ENCODE peak calls at places on chromosomes 7 and 10, in four cellular contexts. One of them, this sample, is unnamed.

GRCh38 chr10:12243860-12244620 is 48.1 kb downstream of the CDC123 start:
- DNase-seq in A549: no peak
- DNase-seq in IMR-90: no peak
- DNase-seq in GM12878: peak; percentile 65
- DNase-seq in this sample: no peak

GRCh38 chr10:28633750-28634149 is 43.6 kb upstream of the BAMBI start:
- DNase-seq in IMR-90: no peak
- DNase-seq in GM12878: no peak
- DNase-seq in A549: no peak
- DNase-seq in this sample: no peak

GRCh38 chr10:9195385-9195784 is 1140.9 kb downstream of the GATA3 start:
- DNase-seq in GM12878: no peak
- DNase-seq in A549: no peak
- DNase-seq in IMR-90: no peak
- DNase-seq in this sample: no peak

GRCh38 chr10:30172096-30172495 is 112.7 kb upstream of the JCAD start:
- DNase-seq in A549: no peak
- DNase-seq in GM12878: no peak
- DNase-seq in IMR-90: no peak
- DNase-seq in this sample: no peak

GRCh38 chr7:128226132-128226980 is 14.7 kb upstream of the LEP start:
- DNase-seq in GM12878: no peak
- DNase-seq in IMR-90: no peak
- DNase-seq in A549: no peak
- DNase-seq in this sample: no peak

GRCh38 chr10:85995791-85996190 is 370.8 kb downstream of the GRID1 start:
- DNase-seq in IMR-90: peak; percentile 0
- DNase-seq in GM12878: peak; percentile 20
- DNase-seq in A549: peak; percentile 53
- DNase-seq in this sample: peak; percentile 32

GRCh38 chr10:44199991-44200655 is 184.8 kb downstream of the CXCL12 start:
- DNase-seq in GM12878: no peak
- DNase-seq in IMR-90: no peak
- DNase-seq in A549: no peak
- DNase-seq in this sample: no peak

GRCh38 chr7:44112231-44112996 is 8.3 kb downstream of the AEBP1 start:
- DNase-seq in IMR-90: no peak
- DNase-seq in A549: no peak
- DNase-seq in GM12878: no peak
- DNase-seq in this sample: peak; percentile 74

GRCh38 chr10:70296406-70296899 is 12.6 kb upstream of the NPFFR1 start:
- DNase-seq in GM12878: no peak
- DNase-seq in A549: peak; percentile 31
- DNase-seq in IMR-90: peak; percentile 89
- DNase-seq in this sample: peak; percentile 82

GRCh38 chr7:140153666-140154161 is 23.1 kb downstream of the KDM7A start:
- DNase-seq in GM12878: peak; percentile 15
- DNase-seq in IMR-90: no peak
- DNase-seq in A549: no peak
- DNase-seq in this sample: no peak

GRCh38 chr7:110944966-110945644 is 145.8 kb upstream of the LRRN3 start:
- DNase-seq in A549: no peak
- DNase-seq in GM12878: no peak
- DNase-seq in IMR-90: no peak
- DNase-seq in this sample: peak; percentile 34

GRCh38 chr10:66931340-66931948 is 5.6 kb downstream of the LRRTM3 start:
- DNase-seq in A549: peak; percentile 8
- DNase-seq in IMR-90: peak; percentile 77
- DNase-seq in GM12878: peak; percentile 8
- DNase-seq in this sample: peak; percentile 21

GRCh38 chr7:47609803-47610452 is 28.0 kb upstream of the TNS3 start:
- DNase-seq in IMR-90: peak; percentile 97
- DNase-seq in GM12878: no peak
- DNase-seq in A549: no peak
- DNase-seq in this sample: no peak

GRCh38 chr10:93512565-93512964 is 16.2 kb downstream of the CEP55 start:
- DNase-seq in IMR-90: peak; percentile 91
- DNase-seq in A549: no peak
- DNase-seq in GM12878: no peak
- DNase-seq in this sample: no peak

GRCh38 chr7:44272981-44273380 is 52.4 kb downstream of the CAMK2B start:
- DNase-seq in GM12878: no peak
- DNase-seq in IMR-90: no peak
- DNase-seq in A549: no peak
- DNase-seq in this sample: no peak

GRCh38 chr7:85237721-85238120 is 50.9 kb upstream of the SEMA3D start:
- DNase-seq in A549: no peak
- DNase-seq in GM12878: no peak
- DNase-seq in IMR-90: peak; percentile 91
- DNase-seq in this sample: no peak

GRCh38 chr7:149884016-149884415 is 10.2 kb downstream of the ATP6V0E2 start:
- DNase-seq in IMR-90: no peak
- DNase-seq in GM12878: no peak
- DNase-seq in A549: no peak
- DNase-seq in this sample: no peak

GRCh38 chr7:66043681-66044497 is 31.7 kb upstream of the ASL start:
- DNase-seq in GM12878: no peak
- DNase-seq in IMR-90: no peak
- DNase-seq in A549: no peak
- DNase-seq in this sample: no peak

GRCh38 chr10:128047337-128047736 is 78.9 kb downstream of the MKI67 start:
- DNase-seq in A549: no peak
- DNase-seq in GM12878: peak; percentile 63
- DNase-seq in IMR-90: no peak
- DNase-seq in this sample: peak; percentile 17

GRCh38 chr10:103080891-103081581 is 112.0 kb downstream of the NT5C2 start:
- DNase-seq in GM12878: no peak
- DNase-seq in IMR-90: no peak
- DNase-seq in A549: no peak
- DNase-seq in this sample: no peak

GRCh38 chr7:3781607-3782006 is 480.6 kb downstream of the SDK1 start:
- DNase-seq in A549: no peak
- DNase-seq in GM12878: no peak
- DNase-seq in IMR-90: no peak
- DNase-seq in this sample: no peak

GRCh38 chr10:84944187-84944586 is 615.8 kb downstream of the CCSER2 start:
- DNase-seq in GM12878: no peak
- DNase-seq in A549: no peak
- DNase-seq in IMR-90: no peak
- DNase-seq in this sample: no peak

GRCh38 chr7:106484562-106484961 is 176.4 kb downstream of the CCDC71L start:
- DNase-seq in GM12878: no peak
- DNase-seq in A549: no peak
- DNase-seq in IMR-90: peak; percentile 23
- DNase-seq in this sample: no peak

GRCh38 chr10:3852147-3852904 is 67.3 kb upstream of the KLF6 start:
- DNase-seq in GM12878: peak; percentile 88
- DNase-seq in IMR-90: peak; percentile 99
- DNase-seq in A549: peak; percentile 94
- DNase-seq in this sample: peak; percentile 71

GRCh38 chr10:3856593-3856992 is 71.6 kb upstream of the KLF6 start:
- DNase-seq in IMR-90: no peak
- DNase-seq in GM12878: no peak
- DNase-seq in A549: no peak
- DNase-seq in this sample: no peak

GRCh38 chr10:3853016-3853415 is 68.0 kb upstream of the KLF6 start:
- DNase-seq in A549: no peak
- DNase-seq in GM12878: no peak
- DNase-seq in IMR-90: no peak
- DNase-seq in this sample: no peak

GRCh38 chr10:3850999-3851937 is 66.3 kb upstream of the KLF6 start:
- DNase-seq in A549: peak; percentile 64
- DNase-seq in GM12878: peak; percentile 72
- DNase-seq in IMR-90: peak; percentile 85
- DNase-seq in this sample: no peak

GRCh38 chr10:3853547-3853989 is 68.6 kb upstream of the KLF6 start:
- DNase-seq in IMR-90: no peak
- DNase-seq in GM12878: no peak
- DNase-seq in A549: no peak
- DNase-seq in this sample: no peak
- TF ChIP-seq ELK1 in IMR-90: no peak
- TF ChIP-seq ELK1 in GM12878: no peak
- TF ChIP-seq ELK1 in A549: no peak
- TF ChIP-seq ELK1 in this sample: no peak

GRCh38 chr10:99395750-99396445 is 34.5 kb downstream of the GOT1 start:
- DNase-seq in GM12878: no peak
- DNase-seq in IMR-90: peak; percentile 83
- DNase-seq in A549: no peak
- DNase-seq in this sample: no peak
- TF ChIP-seq ELK1 in GM12878: no peak
- TF ChIP-seq ELK1 in IMR-90: no peak
- TF ChIP-seq ELK1 in A549: no peak
- TF ChIP-seq ELK1 in this sample: no peak

GRCh38 chr10:80290474-80291220 is 1.2 kb upstream of the MAT1A start:
- DNase-seq in A549: no peak
- DNase-seq in GM12878: no peak
- DNase-seq in IMR-90: no peak
- DNase-seq in this sample: no peak
- TF ChIP-seq ELK1 in A549: no peak
- TF ChIP-seq ELK1 in GM12878: no peak
- TF ChIP-seq ELK1 in IMR-90: no peak
- TF ChIP-seq ELK1 in this sample: no peak

DNA sequence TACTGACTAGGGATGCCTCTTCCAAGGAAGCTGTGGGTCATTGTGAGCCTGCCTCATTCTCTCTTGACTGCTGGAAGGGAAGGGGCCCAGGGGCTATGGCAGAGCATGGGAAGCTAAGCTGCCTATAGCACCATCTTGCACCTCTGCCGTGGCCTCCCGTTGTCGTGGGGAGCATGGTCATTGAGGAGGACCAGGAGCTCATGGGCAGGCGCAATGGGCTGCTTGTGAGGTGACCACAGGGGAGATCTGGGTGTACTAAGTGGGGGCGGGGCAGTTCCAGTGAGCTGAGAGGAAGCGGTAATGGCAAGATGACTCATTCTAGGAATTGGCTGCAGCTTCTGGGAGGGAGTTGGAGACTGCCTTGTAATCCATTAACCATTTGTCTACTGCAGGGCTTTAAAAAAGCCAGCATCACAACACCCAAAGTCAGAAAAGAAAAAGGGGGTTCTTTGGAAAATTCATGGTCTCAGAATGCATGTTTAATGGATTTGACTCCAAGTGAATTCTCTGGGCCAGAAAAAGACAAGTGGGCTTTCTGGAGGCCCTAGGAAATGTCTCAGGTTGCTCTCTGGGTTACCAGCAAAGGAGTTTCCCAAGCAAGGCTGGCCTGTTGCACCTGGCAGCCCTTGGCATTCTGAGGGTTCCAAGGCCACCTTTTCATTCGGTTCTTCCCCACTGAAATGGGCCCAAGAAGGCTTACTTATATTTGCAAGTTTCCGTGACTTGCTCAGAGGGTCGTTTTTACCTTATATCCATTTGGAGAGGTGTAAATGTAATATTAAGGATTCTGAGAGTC is 3.6 kb downstream of the DUSP5 start:
- DNase-seq in A549: peak; percentile 90
- DNase-seq in IMR-90: peak; percentile 95
- DNase-seq in GM12878: peak; percentile 82
- DNase-seq in this sample: peak; percentile 84
- TF ChIP-seq ELK1 in A549: no peak
- TF ChIP-seq ELK1 in IMR-90: no peak
- TF ChIP-seq ELK1 in GM12878: no peak
- TF ChIP-seq ELK1 in this sample: no peak

DNA sequence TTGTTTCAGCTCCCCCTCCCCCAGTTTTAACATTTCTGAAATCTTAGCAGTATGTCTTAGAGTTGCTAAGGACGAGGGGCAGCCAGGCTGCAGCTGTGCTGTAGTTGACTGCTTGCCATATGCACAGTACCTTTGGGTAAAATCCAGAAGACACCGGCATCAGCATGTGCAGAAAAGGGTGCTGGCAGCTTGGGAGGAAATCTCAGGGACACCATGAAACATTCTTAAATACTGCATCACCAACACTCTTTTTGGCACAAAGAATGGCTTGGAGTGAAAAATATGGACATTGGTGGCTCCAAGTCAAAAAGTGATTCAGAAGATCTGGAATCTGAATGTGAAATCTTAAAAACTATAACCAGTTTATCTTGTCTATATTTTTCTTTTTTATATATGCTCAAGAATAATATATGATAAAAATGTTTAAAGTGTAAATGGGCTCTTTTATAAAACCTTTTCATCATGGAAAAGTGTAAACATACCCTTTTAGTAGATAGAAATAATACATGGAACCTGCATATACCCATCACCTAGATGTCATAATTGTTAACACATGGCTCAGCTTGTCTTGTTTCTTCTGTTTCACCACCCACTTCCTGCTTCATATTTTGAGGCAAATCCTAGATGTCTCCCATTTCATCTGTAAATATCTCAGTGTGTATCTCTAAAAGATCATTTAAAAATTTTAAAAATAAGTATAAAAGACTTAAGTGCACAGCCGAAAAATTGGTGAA is 34.4 kb upstream of the ARMS2 start:
- DNase-seq in IMR-90: peak; percentile 85
- DNase-seq in A549: no peak
- DNase-seq in GM12878: no peak
- DNase-seq in this sample: no peak
- TF ChIP-seq ELK1 in IMR-90: no peak
- TF ChIP-seq ELK1 in A549: no peak
- TF ChIP-seq ELK1 in GM12878: no peak
- TF ChIP-seq ELK1 in this sample: no peak

GRCh38 chr7:88566174-88566729 is 193.2 kb upstream of the ZNF804B start:
- DNase-seq in A549: no peak
- DNase-seq in IMR-90: no peak
- DNase-seq in GM12878: no peak
- DNase-seq in this sample: no peak
- TF ChIP-seq ELK1 in A549: no peak
- TF ChIP-seq ELK1 in IMR-90: no peak
- TF ChIP-seq ELK1 in GM12878: no peak
- TF ChIP-seq ELK1 in this sample: no peak

DNA sequence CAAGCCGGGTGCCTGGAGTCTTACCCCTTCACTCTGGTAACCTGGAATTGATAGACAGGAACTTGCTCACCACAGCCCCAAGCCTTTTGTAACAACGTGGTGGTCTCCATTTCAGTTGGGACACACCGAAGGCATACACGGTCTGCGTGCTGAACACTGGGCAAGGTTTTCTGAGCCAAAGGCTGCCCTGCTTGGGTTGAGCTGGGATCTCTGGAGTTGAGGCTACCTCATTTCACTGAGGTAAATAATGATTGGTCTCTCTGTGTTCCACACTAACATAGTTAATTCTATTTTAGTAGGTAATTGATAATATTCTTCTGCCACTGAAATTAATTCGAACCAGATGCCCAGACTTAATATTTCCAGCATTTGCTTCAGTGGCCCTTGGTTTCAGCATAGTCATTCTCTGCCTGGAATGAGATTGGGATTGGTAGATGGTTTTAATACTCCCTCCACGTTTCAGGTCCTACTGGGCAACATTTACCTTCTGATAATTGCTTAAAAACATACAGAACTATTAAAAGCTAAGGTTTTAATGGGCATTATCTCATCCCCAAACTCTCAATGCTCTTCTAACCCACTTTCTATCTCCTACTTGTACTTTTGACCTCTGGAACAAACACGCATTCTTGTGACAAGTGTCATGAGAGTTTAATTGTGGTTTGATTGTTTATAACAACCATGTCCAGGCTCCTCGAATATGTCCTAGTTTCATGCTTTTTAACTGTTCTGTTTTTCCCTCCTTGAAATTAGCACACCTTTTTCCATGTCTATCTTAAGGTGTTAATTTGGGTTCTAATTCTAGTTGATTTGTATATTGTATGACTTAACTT is 202.3 kb upstream of the KLF6 start:
- DNase-seq in IMR-90: peak; percentile 34
- DNase-seq in A549: no peak
- DNase-seq in GM12878: no peak
- DNase-seq in this sample: no peak
- TF ChIP-seq ELK1 in IMR-90: no peak
- TF ChIP-seq ELK1 in A549: no peak
- TF ChIP-seq ELK1 in GM12878: no peak
- TF ChIP-seq ELK1 in this sample: no peak

GRCh38 chr7:15334524-15335269 is 227.1 kb downstream of the AGMO start:
- DNase-seq in A549: no peak
- DNase-seq in GM12878: no peak
- DNase-seq in IMR-90: no peak
- DNase-seq in this sample: no peak
- TF ChIP-seq ELK1 in A549: no peak
- TF ChIP-seq ELK1 in GM12878: no peak
- TF ChIP-seq ELK1 in IMR-90: no peak
- TF ChIP-seq ELK1 in this sample: no peak